ENCODE peak calls at places on chromosomes 7 and 10, in seven cellular contexts. K is epithelial cell of esophagus; N is CD4-positive, alpha-beta T cell; S is GM23338; H is cardiac muscle cell; Z is left ventricle myocardium inferior; X is mammary epithelial cell. D is an unnamed sample.

GRCh38 chr7:117014099-117014656 is 60.9 kb downstream of the ST7 start:
- DNase-seq in H (no peak), K (no peak), X (no peak), Z (no peak), S (no peak), N (no peak), D (no peak)

GRCh38 chr10:68202965-68203358 is 29.0 kb downstream of the ATOH7 start:
- DNase-seq in Z (no peak), S (no peak), H (no peak), X (peak; percentile 47), N (no peak), K (peak; percentile 45), D (no peak)

GRCh38 chr7:78039791-78040776 is 241.5 kb downstream of the PHTF2 start:
- DNase-seq in H (no peak), K (no peak), N (no peak), S (peak; percentile 83), Z (peak; percentile 19), X (no peak), D (no peak)

GRCh38 chr10:101441539-101442455 is 87.8 kb downstream of the BTRC start:
- DNase-seq in H (peak; percentile 78), X (peak; percentile 67), Z (no peak), S (peak; percentile 81), N (no peak), K (peak; percentile 82), D (no peak)

GRCh38 chr10:104328636-104328915 is 9.7 kb downstream of the ITPRIP start:
- DNase-seq in Z (no peak), X (no peak), S (no peak), N (no peak), K (no peak), H (no peak), D (no peak)

GRCh38 chr7:43501881-43502280 is 81.0 kb upstream of the STK17A start:
- DNase-seq in N (no peak), X (no peak), K (no peak), S (no peak), H (no peak), Z (no peak), D (no peak)

GRCh38 chr7:2278026-2278425 is 36.0 kb downstream of the NUDT1 start:
- DNase-seq in K (no peak), H (no peak), N (no peak), S (no peak), X (no peak), Z (no peak), D (no peak)

GRCh38 chr7:35253680-35254495 is at the start of gene TBX20:
- DNase-seq in S (peak; percentile 82), Z (peak; percentile 86), K (peak; percentile 28), N (no peak), X (no peak), H (peak; percentile 93), D (peak; percentile 49)

GRCh38 chr10:124070666-124071065 is 22.7 kb downstream of the CHST15 start:
- DNase-seq in S (no peak), Z (no peak), N (no peak), K (no peak), H (no peak), X (no peak), D (no peak)

GRCh38 chr10:103572597-103573321 is 79.3 kb downstream of the NEURL1 start:
- DNase-seq in Z (no peak), K (peak; percentile 41), N (no peak), S (no peak), H (no peak), X (no peak), D (no peak)

GRCh38 chr10:16518822-16519221 is 2.9 kb downstream of the C1QL3 start:
- DNase-seq in Z (no peak), K (no peak), H (no peak), S (peak; percentile 32), X (no peak), N (no peak), D (no peak)

GRCh38 chr7:17062433-17063383 is 180.9 kb upstream of the AGR3 start:
- DNase-seq in H (no peak), N (no peak), S (no peak), K (no peak), Z (no peak), X (no peak), D (no peak)

GRCh38 chr10:42980553-42981357 is 96.1 kb upstream of the RET start:
- DNase-seq in K (no peak), S (no peak), H (no peak), X (no peak), Z (no peak), N (no peak), D (peak; percentile 6)

GRCh38 chr10:88234332-88234731 is 348.8 kb downstream of the RNLS start:
- DNase-seq in Z (no peak), N (no peak), S (no peak), H (no peak), K (no peak), X (no peak), D (no peak)

GRCh38 chr7:73978681-73979563 is 49.1 kb upstream of the ELN start:
- DNase-seq in S (peak; percentile 85), Z (no peak), N (no peak), X (peak; percentile 26), H (peak; percentile 15), K (peak; percentile 50), D (no peak)

GRCh38 chr10:26821699-26822542 is 38.8 kb downstream of the ABI1 start:
- DNase-seq in X (no peak), Z (no peak), K (no peak), N (no peak), H (no peak), S (no peak), D (no peak)

GRCh38 chr10:96387601-96388000 is 28.8 kb upstream of the OPALIN start:
- DNase-seq in Z (no peak), S (no peak), K (no peak), N (no peak), H (no peak), X (no peak), D (no peak)

GRCh38 chr7:73903321-73904218 is 42.6 kb downstream of the TMEM270 start:
- DNase-seq in S (no peak), X (no peak), N (no peak), K (no peak), Z (no peak), H (no peak), D (no peak)

GRCh38 chr7:151385626-151386300 is 24.1 kb downstream of the WDR86 start:
- DNase-seq in K (no peak), S (no peak), Z (peak; percentile 8), H (no peak), N (no peak), X (no peak), D (no peak)

GRCh38 chr10:99975106-99975829 is 34.5 kb downstream of the DNMBP start:
- DNase-seq in H (no peak), K (no peak), S (no peak), Z (no peak), N (no peak), X (no peak), D (no peak)

GRCh38 chr10:130878131-130878530 is 433.4 kb downstream of the TCERG1L start:
- DNase-seq in X (no peak), K (no peak), Z (no peak), H (no peak), S (no peak), N (no peak), D (no peak)

GRCh38 chr7:3217166-3217565 is 83.9 kb upstream of the SDK1 start:
- DNase-seq in S (no peak), Z (peak; percentile 60), X (no peak), H (peak; percentile 36), K (no peak), N (no peak), D (no peak)

GRCh38 chr10:11687357-11687771 is 54.8 kb upstream of the ECHDC3 start:
- DNase-seq in X (peak; percentile 76), N (no peak), H (no peak), K (peak; percentile 95), Z (no peak), S (peak; percentile 35), D (no peak)

GRCh38 chr10:8513155-8514147 is 459.0 kb downstream of the GATA3 start:
- DNase-seq in K (no peak), H (no peak), X (no peak), S (peak; percentile 67), Z (no peak), N (no peak), D (no peak)
- TF ChIP-seq CTCF in K (no peak), H (no peak), X (no peak), S (peak; percentile 37), Z (no peak), N (no peak), D (no peak)

DNA sequence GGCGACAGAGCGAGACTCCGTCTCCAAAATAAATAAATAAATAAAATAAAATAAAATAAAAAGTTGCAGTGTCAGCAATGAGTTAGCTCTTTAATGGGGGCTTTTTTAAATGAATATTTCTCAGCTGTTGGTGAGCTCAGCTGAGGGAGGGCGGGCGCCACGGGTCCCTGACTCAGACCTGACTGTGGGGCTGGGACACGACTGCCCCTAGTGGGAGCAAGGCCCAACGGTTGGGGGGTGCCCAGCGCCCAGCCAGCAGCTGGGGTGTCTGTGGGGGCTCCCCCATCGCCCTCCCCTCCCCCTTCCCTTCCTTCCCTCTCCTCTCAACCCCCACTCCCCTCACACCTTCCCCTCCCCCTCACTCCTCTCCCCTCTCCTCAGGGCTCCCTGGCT is 46.6 kb downstream of the PWWP2B start:
- DNase-seq in Z (no peak), N (peak; percentile 74), H (no peak), K (peak; percentile 57), X (no peak), S (no peak), D (no peak)
- TF ChIP-seq CTCF in Z (peak; percentile 41), N (peak; percentile 59), H (peak; percentile 53), K (peak; percentile 44), X (peak; percentile 48), S (no peak), D (no peak)

DNA sequence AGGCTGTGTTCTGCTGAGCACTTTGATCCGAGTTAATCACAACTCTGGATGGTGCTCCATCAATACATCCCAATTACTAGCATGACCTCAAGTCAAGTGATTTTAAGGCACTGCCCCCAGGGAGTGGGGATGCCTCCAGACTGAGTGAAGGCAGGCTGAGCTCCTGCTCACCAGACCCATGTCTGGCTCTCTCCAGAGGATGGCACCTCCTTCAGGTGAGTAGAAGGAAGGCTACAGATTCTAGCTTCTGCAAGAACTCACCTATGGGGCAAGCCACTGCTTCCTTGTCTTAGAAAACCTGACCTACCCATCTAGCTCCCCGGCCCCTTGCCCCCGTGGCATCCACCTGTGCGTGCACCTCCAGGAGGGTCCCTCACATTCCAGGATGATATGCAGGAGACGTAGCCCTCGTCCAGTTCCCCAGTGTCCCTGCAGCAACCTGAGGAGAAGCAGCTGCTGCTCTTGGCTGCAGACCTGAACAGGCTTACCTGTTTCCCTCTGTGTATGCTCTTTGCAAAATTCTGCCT is 390.3 kb downstream of the GRID1 start:
- DNase-seq in N (no peak), K (no peak), H (no peak), X (no peak), S (peak; percentile 14), Z (no peak), D (no peak)
- TF ChIP-seq CTCF in N (no peak), K (no peak), H (no peak), X (no peak), S (peak; percentile 10), Z (no peak), D (no peak)

DNA sequence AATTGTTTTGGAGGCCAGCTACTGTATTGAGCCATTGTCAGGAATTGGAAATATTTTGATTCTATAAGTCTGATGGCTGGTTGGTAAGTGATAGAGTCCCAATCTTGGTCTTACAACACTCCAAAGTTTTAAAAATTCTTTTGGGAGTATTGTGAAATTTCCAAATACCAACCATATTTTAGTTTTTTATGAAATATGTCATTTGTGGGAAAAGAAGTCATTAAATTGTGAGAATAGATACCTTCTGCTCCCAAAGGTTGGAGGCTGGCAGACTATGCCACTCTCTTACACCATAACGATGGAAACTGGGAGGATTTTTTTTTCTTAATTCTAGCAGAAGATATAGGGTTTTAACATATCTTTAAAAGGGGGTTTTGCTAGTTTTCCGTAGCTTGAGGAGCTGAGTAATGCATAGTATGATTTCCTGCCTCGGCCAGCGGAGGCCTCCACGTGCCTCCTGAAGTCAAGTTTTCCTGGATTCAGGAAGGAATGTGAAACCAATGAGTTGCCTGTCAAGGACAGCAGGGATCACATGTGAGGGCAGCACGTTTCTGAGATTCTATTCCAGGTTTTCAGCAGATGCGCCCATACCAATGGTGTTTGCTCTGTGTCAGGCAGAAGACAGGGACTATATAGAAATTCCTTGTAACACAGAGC is 92.2 kb upstream of the LAMB4 start:
- DNase-seq in K (peak; percentile 13), X (no peak), S (peak; percentile 57), H (peak; percentile 28), N (no peak), Z (no peak), D (no peak)
- TF ChIP-seq CTCF in K (no peak), X (no peak), S (peak; percentile 29), H (peak; percentile 25), N (no peak), Z (no peak), D (no peak)

D was measured in progenitor cell of endocrine pancreas.